ENCODE peak calls at places on chromosomes 1 and 21, in eight cellular contexts. Y, X, O, M, C, U, P and B are unnamed samples.

GRCh38 chr1:183913556-183913955 is 108.6 kb downstream of the RGL1 start:
- DNase-seq in O (no peak), X (no peak), Y (no peak), M (no peak), P (no peak), U (no peak), C (peak; percentile 13), B (no peak)

GRCh38 chr1:214378492-214378891 is 97.5 kb downstream of the SMYD2 start:
- DNase-seq in U (no peak), C (peak; percentile 57), X (no peak), M (no peak), O (no peak), Y (no peak), P (no peak), B (peak; percentile 26)

GRCh38 chr1:217091601-217092000 is 368.4 kb upstream of the ESRRG start:
- DNase-seq in M (no peak), C (no peak), Y (no peak), X (no peak), U (no peak), P (no peak), O (no peak), B (no peak)

GRCh38 chr1:90127288-90127953 is 132.5 kb downstream of the ZNF326 start:
- DNase-seq in U (no peak), O (peak; percentile 4), C (no peak), M (no peak), Y (no peak), X (no peak), P (no peak), B (no peak)

GRCh38 chr21:45943630-45944540 is 37.7 kb upstream of the COL6A1 start:
- DNase-seq in X (no peak), M (no peak), C (no peak), U (no peak), Y (no peak), O (no peak), P (no peak), B (no peak)

GRCh38 chr1:11157867-11158266 is 31.3 kb upstream of the ANGPTL7 start:
- DNase-seq in U (no peak), P (peak; percentile 11), X (peak; percentile 89), O (no peak), C (peak; percentile 42), Y (no peak), M (no peak), B (peak; percentile 31)

GRCh38 chr1:244836135-244836521 is 670 bp downstream of the COX20 start:
- DNase-seq in Y (no peak), O (peak; percentile 60), X (peak; percentile 53), P (no peak), C (peak; percentile 54), M (no peak), U (peak; percentile 10), B (peak; percentile 32)

GRCh38 chr1:34408011-34408410 is 231.3 kb downstream of the C1orf94 start:
- DNase-seq in C (no peak), O (no peak), X (no peak), M (no peak), U (no peak), P (no peak), Y (no peak), B (no peak)

GRCh38 chr1:119688810-119689209 is 22.9 kb upstream of the PHGDH start:
- DNase-seq in M (no peak), O (no peak), X (no peak), U (no peak), C (no peak), Y (no peak), P (no peak), B (no peak)

GRCh38 chr1:1989759-1990158 is 13.8 kb downstream of the CFAP74 start:
- DNase-seq in O (no peak), M (no peak), C (no peak), X (peak; percentile 43), P (no peak), U (no peak), Y (no peak), B (no peak)

GRCh38 chr1:207987164-207987563 is 76.2 kb upstream of the CD34 start:
- DNase-seq in M (no peak), Y (no peak), P (no peak), X (no peak), U (no peak), O (no peak), C (peak; percentile 23), B (no peak)

GRCh38 chr1:202144510-202145324 is at the start of gene ARL8A:
- DNase-seq in O (peak; percentile 65), Y (no peak), M (peak; percentile 77), U (peak; percentile 62), X (no peak), P (no peak), C (peak; percentile 45), B (peak; percentile 77)

GRCh38 chr1:218394416-218394815 is 49.3 kb downstream of the TGFB2 start:
- DNase-seq in P (no peak), M (no peak), O (no peak), C (no peak), Y (no peak), U (no peak), X (no peak), B (peak; percentile 84)

GRCh38 chr1:162366671-162367070 is 10.0 kb downstream of the SPATA46 start:
- DNase-seq in U (no peak), C (peak; percentile 37), P (no peak), X (no peak), O (no peak), Y (no peak), M (no peak), B (no peak)

GRCh38 chr1:231028676-231029075 is 11.4 kb downstream of the FAM89A start:
- DNase-seq in P (no peak), X (no peak), Y (no peak), C (no peak), M (no peak), O (peak; percentile 19), U (no peak), B (no peak)

GRCh38 chr1:27605796-27606707 is 2.1 kb upstream of the AHDC1 start:
- DNase-seq in C (peak; percentile 72), M (peak; percentile 73), O (peak; percentile 19), X (peak; percentile 69), U (peak; percentile 43), P (no peak), Y (peak; percentile 13), B (peak; percentile 75)

GRCh38 chr1:91513160-91513559 is 12.5 kb downstream of the CDC7 start:
- DNase-seq in C (no peak), P (no peak), U (no peak), X (peak; percentile 75), O (no peak), M (peak; percentile 12), Y (no peak), B (no peak)

GRCh38 chr1:171741872-171742576 is at the start of gene VAMP4:
- DNase-seq in M (peak; percentile 94), O (peak; percentile 85), Y (peak; percentile 64), C (peak; percentile 82), X (peak; percentile 80), P (no peak), U (peak; percentile 84), B (peak; percentile 92)

GRCh38 chr1:118154220-118154619 is 30.8 kb downstream of the SPAG17 start:
- DNase-seq in P (no peak), M (peak; percentile 11), U (no peak), X (peak; percentile 15), Y (no peak), O (peak; percentile 58), C (no peak), B (peak; percentile 37)

GRCh38 chr1:206979379-206980043 is 9.3 kb upstream of the FCAMR start:
- DNase-seq in C (peak; percentile 15), U (no peak), O (no peak), P (no peak), Y (no peak), X (peak; percentile 38), M (peak; percentile 33), B (peak; percentile 9)

GRCh38 chr1:64269558-64269884 is 66.1 kb downstream of the UBE2U start:
- DNase-seq in P (no peak), X (no peak), M (no peak), U (no peak), C (no peak), O (no peak), Y (no peak), B (no peak)